ENCODE peak calls at places on chromosome 9, in eight cellular contexts. U, Q, Y, A, P, D, J and H are unnamed samples.

GRCh38 chr9:108535526-108535925 is 320.3 kb downstream of the ACTL7B start:
- DNase-seq in U (peak), Q (no peak), Y (no peak), A (peak), P (peak), D (no peak), J (no peak), H (no peak)

GRCh38 chr9:88593537-88594185 is 58.7 kb downstream of the NXNL2 start:
- DNase-seq in U (peak), Q (no peak), Y (no peak), A (peak), P (peak), D (peak), J (peak), H (no peak)

GRCh38 chr9:68560131-68560844 is 19.6 kb upstream of the TMEM252 start:
- DNase-seq in U (peak), Q (peak), Y (peak), A (peak), P (peak), D (peak), J (no peak), H (no peak)

GRCh38 chr9:36765077-36765390 is 192.3 kb downstream of the MELK start:
- DNase-seq in U (no peak), Q (no peak), Y (no peak), A (no peak), P (peak), D (no peak), J (no peak), H (no peak)

GRCh38 chr9:107504585-107505455 is 15.3 kb upstream of the KLF4 start:
- DNase-seq in U (no peak), Q (no peak), Y (no peak), A (peak), P (no peak), D (peak), J (peak), H (no peak)

GRCh38 chr9:88659126-88659525 is 124.1 kb downstream of the NXNL2 start:
- DNase-seq in U (no peak), Q (no peak), Y (no peak), A (no peak), P (no peak), D (no peak), J (no peak), H (no peak)

GRCh38 chr9:126489604-126490593 is 123.8 kb upstream of the LMX1B start:
- DNase-seq in U (no peak), Q (no peak), Y (peak), A (no peak), P (no peak), D (no peak), J (no peak), H (no peak)

GRCh38 chr9:1979815-1980367 is 35.3 kb upstream of the SMARCA2 start:
- DNase-seq in U (peak), Q (no peak), Y (no peak), A (peak), P (no peak), D (no peak), J (no peak), H (no peak)

GRCh38 chr9:79817469-79818004 is 245.8 kb downstream of the TLE4 start:
- DNase-seq in U (peak), Q (no peak), Y (no peak), A (no peak), P (no peak), D (peak), J (no peak), H (no peak)

GRCh38 chr9:33202552-33203300 is 35.6 kb upstream of the B4GALT1 start:
- DNase-seq in U (peak), Q (no peak), Y (peak), A (peak), P (no peak), D (peak), J (peak), H (no peak)

GRCh38 chr9:124120272-124120671 is 108.7 kb downstream of the LHX2 start:
- DNase-seq in U (no peak), Q (no peak), Y (no peak), A (no peak), P (no peak), D (no peak), J (no peak), H (no peak)

GRCh38 chr9:81693639-81694378 is 4.5 kb upstream of the TLE1 start:
- DNase-seq in U (no peak), Q (no peak), Y (no peak), A (no peak), P (peak), D (no peak), J (no peak), H (no peak)

GRCh38 chr9:109449036-109449798 is 48.9 kb downstream of the PTPN3 start:
- DNase-seq in U (no peak), Q (no peak), Y (no peak), A (no peak), P (no peak), D (peak), J (no peak), H (no peak)

GRCh38 chr9:32969270-32969669 is 32.2 kb downstream of the APTX start:
- DNase-seq in U (no peak), Q (no peak), Y (no peak), A (no peak), P (no peak), D (peak), J (no peak), H (no peak)

GRCh38 chr9:94780516-94780950 is 54.0 kb downstream of the AOPEP start:
- DNase-seq in U (no peak), Q (peak), Y (no peak), A (no peak), P (peak), D (no peak), J (peak), H (no peak)

GRCh38 chr9:134205636-134206316 is 41.4 kb upstream of the RNU6ATAC start:
- DNase-seq in U (no peak), Q (no peak), Y (peak), A (no peak), P (peak), D (no peak), J (peak), H (peak)

GRCh38 chr9:116701940-116702642 is 15.0 kb downstream of the TRIM32 start:
- DNase-seq in U (no peak), Q (no peak), Y (no peak), A (no peak), P (no peak), D (no peak), J (no peak), H (no peak)

GRCh38 chr9:92535940-92536850 is at the start of gene ECM2:
- DNase-seq in U (no peak), Q (no peak), Y (no peak), A (peak), P (no peak), D (peak), J (no peak), H (no peak)

GRCh38 chr9:69744688-69745380 is 15.0 kb downstream of the PTAR1 start:
- DNase-seq in U (no peak), Q (no peak), Y (no peak), A (no peak), P (no peak), D (no peak), J (no peak), H (no peak)

GRCh38 chr9:80797841-80798688 is 891.3 kb downstream of the TLE1 start:
- DNase-seq in U (no peak), Q (no peak), Y (no peak), A (peak), P (peak), D (no peak), J (no peak), H (peak)

GRCh38 chr9:35521708-35522107 is 31.8 kb downstream of the RUSC2 start:
- DNase-seq in U (no peak), Q (no peak), Y (no peak), A (peak), P (no peak), D (peak), J (peak), H (no peak)

GRCh38 chr9:33138768-33139167 is 28.4 kb downstream of the B4GALT1 start:
- DNase-seq in U (no peak), Q (peak), Y (peak), A (no peak), P (no peak), D (no peak), J (peak), H (no peak)

GRCh38 chr9:116482740-116483139 is 204.4 kb upstream of the TRIM32 start:
- DNase-seq in U (no peak), Q (no peak), Y (no peak), A (peak), P (no peak), D (no peak), J (no peak), H (no peak)

GRCh38 chr9:4009006-4009511 is 290.8 kb downstream of the GLIS3 start:
- DNase-seq in U (no peak), Q (no peak), Y (no peak), A (no peak), P (no peak), D (no peak), J (no peak), H (peak)

GRCh38 chr9:115757461-115757860 is 396.1 kb upstream of the PAPPA start:
- DNase-seq in U (no peak), Q (no peak), Y (no peak), A (peak), P (no peak), D (no peak), J (no peak), H (no peak)

GRCh38 chr9:37969130-37969529 is 65.2 kb upstream of the SLC25A51 start:
- DNase-seq in U (no peak), Q (no peak), Y (peak), A (no peak), P (no peak), D (peak), J (no peak), H (no peak)

GRCh38 chr9:93058357-93059096 is at the start of gene SUSD3:
- DNase-seq in U (peak), Q (no peak), Y (peak), A (peak), P (peak), D (no peak), J (peak), H (no peak)

GRCh38 chr9:38232895-38233294 is 159.6 kb upstream of the ALDH1B1 start:
- DNase-seq in U (no peak), Q (no peak), Y (no peak), A (no peak), P (no peak), D (no peak), J (no peak), H (no peak)

GRCh38 chr9:81521892-81522291 is 167.5 kb downstream of the TLE1 start:
- DNase-seq in U (no peak), Q (no peak), Y (no peak), A (no peak), P (no peak), D (no peak), J (no peak), H (no peak)

GRCh38 chr9:98378206-98379193 is 123.1 kb upstream of the TBC1D2 start:
- DNase-seq in U (no peak), Q (no peak), Y (no peak), A (no peak), P (no peak), D (no peak), J (no peak), H (no peak)

GRCh38 chr9:91131433-91131839 is 230.3 kb downstream of the AUH start:
- DNase-seq in U (no peak), Q (no peak), Y (no peak), A (peak), P (no peak), D (peak), J (no peak), H (no peak)

GRCh38 chr9:80650964-80651555 is 1038.3 kb downstream of the TLE1 start:
- DNase-seq in U (no peak), Q (no peak), Y (no peak), A (peak), P (no peak), D (peak), J (no peak), H (no peak)

GRCh38 chr9:36597412-36598178 is 24.9 kb downstream of the MELK start:
- DNase-seq in U (no peak), Q (no peak), Y (no peak), A (peak), P (peak), D (peak), J (no peak), H (no peak)

GRCh38 chr9:74499770-74500583 is 2.8 kb downstream of the RORB start:
- DNase-seq in U (no peak), Q (no peak), Y (peak), A (peak), P (peak), D (no peak), J (no peak), H (peak)

GRCh38 chr9:4293293-4293931 is 6.5 kb downstream of the GLIS3 start:
- DNase-seq in U (no peak), Q (no peak), Y (no peak), A (peak), P (no peak), D (peak), J (peak), H (no peak)

GRCh38 chr9:5510360-5510931 is at the start of gene PDCD1LG2:
- DNase-seq in U (peak), Q (no peak), Y (no peak), A (peak), P (peak), D (peak), J (no peak), H (no peak)

GRCh38 chr9:5511476-5511875 is 1.1 kb downstream of the PDCD1LG2 start:
- DNase-seq in U (no peak), Q (no peak), Y (no peak), A (peak), P (no peak), D (no peak), J (no peak), H (no peak)

GRCh38 chr9:5510991-5511390 is 660 bp downstream of the PDCD1LG2 start:
- DNase-seq in U (no peak), Q (no peak), Y (no peak), A (peak), P (peak), D (no peak), J (no peak), H (no peak)

GRCh38 chr9:5511935-5512580 is 1.7 kb downstream of the PDCD1LG2 start:
- DNase-seq in U (no peak), Q (no peak), Y (no peak), A (peak), P (no peak), D (no peak), J (no peak), H (no peak)

DNA sequence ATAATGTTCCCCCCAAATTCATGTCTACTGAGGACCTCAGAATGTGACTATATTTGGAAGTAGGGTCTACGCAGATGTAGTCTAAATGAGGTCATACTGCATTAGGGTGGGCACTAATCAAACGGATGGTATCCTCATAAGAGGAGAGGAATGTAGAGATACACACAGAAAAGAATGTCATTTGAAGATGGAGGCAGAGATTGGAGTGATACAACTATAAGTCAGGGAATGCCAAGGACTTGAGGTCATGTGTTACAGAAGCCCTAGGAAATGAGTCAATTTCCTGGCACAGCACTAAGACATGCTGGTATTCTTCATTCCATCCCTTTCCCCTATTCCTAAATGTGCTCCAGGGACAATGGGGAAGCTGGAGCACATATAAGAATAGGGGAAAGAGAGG is 758 bp upstream of the PDCD1LG2 start:
- DNase-seq in U (no peak), Q (no peak), Y (no peak), A (peak), P (no peak), D (peak), J (no peak), H (no peak)
- H3K27ac ChIP-seq in U (no peak), Q (peak), Y (peak), A (peak), P (peak), D (peak), J (peak), H (no peak)

GRCh38 chr9:137129456-137130175 is 9.3 kb upstream of the GRIN1 start:
- DNase-seq in U (peak), Q (peak), Y (peak), A (peak), P (peak), D (peak), J (peak), H (peak)
- TF ChIP-seq CTCF in U (no peak), Q (no peak), Y (no peak), A (no peak), P (no peak), D (no peak), J (no peak), H (no peak)

GRCh38 chr9:114140401-114140800 is 14.9 kb upstream of the COL27A1 start:
- DNase-seq in U (no peak), Q (no peak), Y (no peak), A (no peak), P (no peak), D (no peak), J (no peak), H (no peak)

GRCh38 chr9:114139061-114139460 is 16.3 kb upstream of the COL27A1 start:
- DNase-seq in U (no peak), Q (no peak), Y (no peak), A (no peak), P (no peak), D (no peak), J (no peak), H (no peak)

GRCh38 chr9:114141553-114142548 is 13.5 kb upstream of the COL27A1 start:
- DNase-seq in U (no peak), Q (no peak), Y (no peak), A (peak), P (no peak), D (no peak), J (no peak), H (no peak)

GRCh38 chr9:114138537-114138936 is 16.8 kb upstream of the COL27A1 start:
- DNase-seq in U (no peak), Q (no peak), Y (no peak), A (no peak), P (no peak), D (no peak), J (peak), H (peak)

GRCh38 chr9:114140850-114141249 is 14.5 kb upstream of the COL27A1 start:
- DNase-seq in U (no peak), Q (no peak), Y (no peak), A (no peak), P (no peak), D (no peak), J (no peak), H (no peak)
- H3K4me3 ChIP-seq in U (no peak), Q (no peak), Y (no peak), A (no peak), P (no peak), D (no peak), J (no peak), H (no peak)

DNA sequence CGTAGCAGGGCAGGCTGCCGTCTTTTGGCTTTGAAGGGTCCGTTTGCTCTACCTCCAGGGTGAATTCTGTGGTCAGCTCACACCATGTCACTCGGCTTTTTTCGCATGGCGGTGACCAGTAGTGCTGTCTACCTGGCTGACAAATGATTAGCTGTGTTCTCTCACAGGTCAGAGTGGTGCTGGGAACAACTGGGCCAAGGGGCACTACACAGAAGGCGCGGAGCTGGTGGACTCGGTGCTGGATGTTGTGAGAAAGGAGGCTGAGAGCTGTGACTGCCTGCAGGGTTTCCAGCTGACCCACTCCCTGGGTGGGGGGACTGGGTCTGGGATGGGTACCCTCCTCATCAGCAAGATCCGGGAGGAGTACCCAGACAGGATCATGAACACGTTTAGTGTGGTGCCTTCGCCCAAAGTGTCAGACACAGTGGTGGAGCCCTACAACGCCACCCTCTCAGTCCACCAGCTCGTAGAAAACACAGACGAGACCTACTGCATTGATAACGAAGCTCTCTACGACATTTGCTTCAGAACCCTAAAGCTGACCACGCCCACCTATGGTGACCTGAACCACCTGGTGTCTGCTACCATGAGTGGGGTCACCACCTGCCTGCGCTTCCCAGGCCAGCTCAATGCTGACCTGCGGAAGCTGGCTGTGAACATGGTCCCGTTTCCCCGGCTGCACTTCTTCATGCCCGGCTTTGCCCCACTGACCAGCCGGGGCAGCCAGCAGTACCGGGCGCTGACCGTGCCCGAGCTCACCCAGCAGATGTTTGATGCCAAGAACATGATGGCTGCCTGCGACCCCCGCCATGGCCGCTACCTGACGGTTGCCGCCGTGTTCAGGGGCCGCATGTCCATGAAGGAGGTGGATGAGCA is 1.5 kb downstream of the TUBB4B start:
- DNase-seq in U (no peak), Q (no peak), Y (no peak), A (no peak), P (no peak), D (no peak), J (no peak), H (no peak)
- H3K27ac ChIP-seq in U (no peak), Q (peak), Y (peak), A (peak), P (no peak), D (peak), J (peak), H (peak)

DNA sequence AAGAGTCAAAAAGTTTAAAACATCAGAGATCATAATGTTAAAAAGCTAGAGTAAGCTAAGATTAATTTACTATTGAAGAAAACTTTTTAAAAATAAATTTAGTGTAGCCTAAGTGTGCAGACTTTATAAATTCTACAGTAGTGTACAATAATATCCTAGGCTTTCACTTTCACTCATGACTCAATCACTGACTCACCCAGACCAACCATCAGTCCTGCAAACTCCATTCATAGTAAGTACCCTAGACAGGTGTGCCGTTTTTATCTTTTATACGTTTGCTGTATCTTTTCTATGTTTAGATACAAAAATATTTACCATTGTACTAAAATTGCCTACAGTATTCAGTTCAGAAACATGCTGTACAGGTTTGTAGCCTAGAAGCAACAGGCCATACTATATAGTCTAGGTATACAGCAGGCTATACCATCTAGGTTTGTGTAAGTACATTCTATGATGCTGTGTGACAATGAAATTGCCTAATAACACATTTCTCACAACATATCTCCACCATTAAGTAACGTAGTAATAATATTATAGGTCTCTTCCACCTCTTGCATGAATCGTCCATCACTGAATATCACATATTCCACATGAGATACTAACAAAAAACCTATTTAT is 59.2 kb downstream of the MEGF9 start:
- DNase-seq in U (peak), Q (no peak), Y (no peak), A (peak), P (no peak), D (peak), J (no peak), H (no peak)
- TF ChIP-seq CTCF in U (no peak), Q (no peak), Y (no peak), A (no peak), P (no peak), D (no peak), J (no peak), H (no peak)